ENCODE peak calls at places on chromosomes 3 and 15, in five cellular contexts. N is trophoblast cell, W is mesenchymal stem cell, B is H1, A is H9. G is an unnamed sample.

GRCh38 chr3:42020681-42021307 is 58.9 kb upstream of the ULK4 start:
- DNase-seq in N (peak; percentile 31), A (no peak), W (peak; percentile 56), B (no peak), G (no peak)

GRCh38 chr15:41465822-41466421 is 27.8 kb upstream of the ITPKA start:
- DNase-seq in A (no peak), W (peak; percentile 70), B (no peak), N (peak; percentile 62), G (no peak)

GRCh38 chr3:87810427-87810826 is 248.4 kb downstream of the CGGBP1 start:
- DNase-seq in A (no peak), B (no peak), W (no peak), N (no peak), G (no peak)

GRCh38 chr3:61157414-61157813 is 93.8 kb downstream of the FHIT start:
- DNase-seq in B (no peak), A (no peak), N (no peak), W (no peak), G (no peak)

GRCh38 chr3:27758083-27758482 is 36.0 kb upstream of the EOMES start:
- DNase-seq in N (peak; percentile 76), B (no peak), A (no peak), W (peak; percentile 81), G (no peak)

GRCh38 chr3:149655826-149656599 is 1.8 kb downstream of the WWTR1 start:
- DNase-seq in A (no peak), N (no peak), W (peak; percentile 60), B (no peak), G (no peak)

GRCh38 chr3:52405066-52405465 is 39.8 kb downstream of the SEMA3G start:
- DNase-seq in N (no peak), A (no peak), W (no peak), B (no peak), G (no peak)

GRCh38 chr3:106488288-106488687 is 619.5 kb upstream of the CBLB start:
- DNase-seq in A (no peak), B (no peak), N (no peak), W (no peak), G (no peak)

GRCh38 chr3:73365756-73366397 is 258.9 kb downstream of the PDZRN3 start:
- DNase-seq in N (no peak), W (no peak), B (no peak), A (no peak), G (no peak)

GRCh38 chr3:105786241-105786640 is 82.6 kb downstream of the CBLB start:
- DNase-seq in B (no peak), W (no peak), A (no peak), N (no peak), G (no peak)

GRCh38 chr3:113560845-113561623 is 28.7 kb downstream of the SIDT1 start:
- DNase-seq in N (peak; percentile 49), B (no peak), A (no peak), W (peak; percentile 78), G (no peak)

GRCh38 chr15:38868326-38869114 is 303.9 kb upstream of the RASGRP1 start:
- DNase-seq in W (peak; percentile 94), B (no peak), N (peak; percentile 76), A (no peak), G (no peak)

GRCh38 chr3:34175636-34176186 is 377.3 kb downstream of the PDCD6IP start:
- DNase-seq in N (no peak), W (no peak), B (no peak), A (no peak), G (no peak)

GRCh38 chr3:80244390-80244789 is 476.6 kb upstream of the ROBO1 start:
- DNase-seq in B (no peak), W (peak; percentile 69), A (no peak), N (no peak), G (no peak)

GRCh38 chr15:37109952-37110630 is 9.7 kb upstream of the MEIS2 start:
- DNase-seq in W (peak; percentile 81), A (peak; percentile 67), B (no peak), N (peak; percentile 44), G (no peak)

GRCh38 chr15:65558336-65558735 is 28.1 kb downstream of the HACD3 start:
- DNase-seq in B (no peak), W (peak; percentile 17), A (no peak), N (no peak), G (no peak)

GRCh38 chr15:80660114-80660513 is 35.0 kb upstream of the ABHD17C start:
- DNase-seq in N (peak; percentile 53), A (peak; percentile 51), W (peak; percentile 58), B (no peak), G (peak; percentile 8)

GRCh38 chr3:115783938-115784738 is 160.8 kb downstream of the GAP43 start:
- DNase-seq in B (peak; percentile 72), A (peak; percentile 91), W (peak; percentile 92), N (peak; percentile 98), G (peak; percentile 89)

GRCh38 chr15:32834156-32834555 is 116.4 kb downstream of the GREM1 start:
- DNase-seq in W (no peak), B (no peak), A (no peak), N (no peak), G (no peak)

GRCh38 chr3:58680896-58681525 is 14.4 kb upstream of the FAM3D start:
- DNase-seq in A (no peak), W (no peak), N (no peak), B (no peak), G (no peak)

GRCh38 chr3:156291269-156292123 is 171.1 kb downstream of the KCNAB1 start:
- DNase-seq in A (peak; percentile 51), B (no peak), W (peak; percentile 37), N (peak; percentile 43), G (peak; percentile 32)

GRCh38 chr3:71586810-71587242 is 3.3 kb upstream of the FOXP1 start:
- DNase-seq in N (no peak), A (no peak), W (no peak), B (no peak), G (no peak)

GRCh38 chr3:71583569-71584215 is at the start of gene FOXP1:
- DNase-seq in B (no peak), W (peak; percentile 70), A (peak; percentile 76), N (peak; percentile 82), G (peak; percentile 89)

GRCh38 chr3:71585891-71586809 is 2.6 kb upstream of the FOXP1 start:
- DNase-seq in N (peak; percentile 56), B (no peak), A (no peak), W (peak; percentile 57), G (no peak)

GRCh38 chr3:71584216-71585061 is 911 bp upstream of the FOXP1 start:
- DNase-seq in W (peak; percentile 62), B (no peak), A (peak; percentile 43), N (peak; percentile 77), G (peak; percentile 61)

GRCh38 chr3:71585126-71585525 is 1.6 kb upstream of the FOXP1 start:
- DNase-seq in W (no peak), B (no peak), A (no peak), N (peak; percentile 16), G (no peak)
- H2BK12ac ChIP-seq in W (no peak overlapping the region), B (no peak overlapping the region), A (no peak overlapping the region), N (no peak overlapping the region), G (no peak overlapping the region)

DNA sequence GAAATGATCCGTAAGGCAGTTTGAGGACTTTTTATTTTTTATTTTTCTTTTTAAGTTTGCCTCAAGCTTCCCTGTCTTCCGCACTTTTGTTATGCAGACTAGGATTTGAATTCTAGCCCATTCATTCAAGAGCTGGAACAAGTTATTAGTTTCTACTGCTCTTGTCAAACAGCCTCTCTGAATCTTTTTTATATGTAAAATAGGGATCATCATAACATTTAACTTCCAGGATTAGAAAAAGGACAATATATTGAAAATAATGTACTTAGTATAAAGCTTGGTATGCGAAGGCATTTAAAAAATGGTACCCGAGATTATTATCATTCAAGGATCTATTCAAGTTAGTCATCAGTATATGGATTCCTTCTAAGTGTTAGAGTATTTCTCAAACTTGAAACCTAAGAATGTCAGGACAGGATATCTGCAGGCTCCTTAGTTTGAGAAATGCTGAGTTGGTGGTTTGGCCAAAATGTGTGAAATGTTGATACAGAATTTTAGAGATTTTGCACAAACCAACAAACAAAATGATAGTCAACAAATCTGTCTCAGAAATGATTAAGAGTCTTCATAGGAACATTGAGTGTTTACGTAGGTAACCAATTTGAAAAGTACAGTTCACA is 40.4 kb upstream of the IGSF10 start:
- DNase-seq in A (no peak), W (no peak), N (no peak), B (no peak), G (no peak)
- H2BK12ac ChIP-seq in A (no peak overlapping the region), W (no peak overlapping the region), N (no peak overlapping the region), B (no peak overlapping the region), G (no peak overlapping the region)

GRCh38 chr3:138943724-138944131 is 3.2 kb downstream of the FOXL2 start:
- DNase-seq in N (no peak), B (no peak), A (no peak), W (peak; percentile 55), G (no peak)

GRCh38 chr3:138941259-138941885 is 5.6 kb downstream of the FOXL2 start:
- DNase-seq in B (no peak), W (peak; percentile 43), A (peak; percentile 81), N (peak; percentile 76), G (peak; percentile 59)

GRCh38 chr3:138942861-138943623 is 3.9 kb downstream of the FOXL2 start:
- DNase-seq in A (peak; percentile 67), W (peak; percentile 43), N (no peak), B (no peak), G (no peak)

GRCh38 chr3:138940446-138940845 is 6.5 kb downstream of the FOXL2 start:
- DNase-seq in B (no peak), N (no peak), W (no peak), A (no peak), G (no peak)

GRCh38 chr3:138942271-138942670 is 4.7 kb downstream of the FOXL2 start:
- DNase-seq in A (peak; percentile 19), W (no peak), B (no peak), N (no peak), G (no peak)
- H2BK12ac ChIP-seq in A (no peak overlapping the region), W (no peak overlapping the region), B (peak overlapping the region; percentile 70), N (no peak overlapping the region), G (no peak overlapping the region)

GRCh38 chr3:9179826-9180763 is 69.4 kb downstream of the SRGAP3 start:
- DNase-seq in A (no peak), B (no peak), W (no peak), N (no peak), G (no peak)
- H2BK12ac ChIP-seq in A (no peak overlapping the region), B (no peak overlapping the region), W (no peak overlapping the region), N (no peak overlapping the region), G (no peak overlapping the region)

GRCh38 chr3:154175041-154175440 is 53.9 kb downstream of the ARHGEF26 start:
- DNase-seq in W (no peak), A (no peak), B (no peak), N (no peak), G (no peak)

GRCh38 chr3:154176036-154176435 is 54.8 kb downstream of the ARHGEF26 start:
- DNase-seq in A (no peak), N (no peak), W (no peak), B (no peak), G (no peak)

GRCh38 chr3:154181127-154181691 is 60.0 kb downstream of the ARHGEF26 start:
- DNase-seq in B (no peak), W (no peak), N (peak; percentile 61), A (no peak), G (no peak)

GRCh38 chr3:154178172-154178571 is 57.0 kb downstream of the ARHGEF26 start:
- DNase-seq in A (no peak), B (no peak), W (no peak), N (no peak), G (no peak)

DNA sequence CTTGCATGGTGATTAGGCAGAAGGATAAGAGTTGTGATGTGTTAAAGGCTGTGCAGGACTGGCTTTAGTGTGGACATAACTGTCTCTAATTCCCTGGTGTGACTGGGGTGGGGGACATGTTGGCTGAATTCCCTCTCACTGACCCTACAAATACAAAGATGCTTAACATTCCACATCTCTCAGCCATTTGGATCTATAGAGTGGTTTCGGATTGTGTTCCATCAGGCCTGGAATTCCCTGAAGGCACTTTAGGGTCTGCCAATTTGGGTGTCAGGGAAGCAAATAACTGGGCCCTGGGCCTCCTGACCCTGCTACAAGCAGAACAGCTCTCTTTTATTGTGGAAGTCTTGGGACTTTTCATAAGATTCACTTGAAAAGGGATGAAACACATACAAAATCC is 56.2 kb downstream of the ARHGEF26 start:
- DNase-seq in A (no peak), N (no peak), B (no peak), W (no peak), G (peak; percentile 29)
- H2BK12ac ChIP-seq in A (no peak overlapping the region), N (no peak overlapping the region), B (no peak overlapping the region), W (no peak overlapping the region), G (no peak overlapping the region)

G was measured in neuronal stem cell.